ENCODE peak calls at places on chromosomes 2 and 18, in five cellular contexts. One of them, this sample, is unnamed.

GRCh38 chr2:29123584-29124349 is 8.6 kb downstream of the CLIP4 start:
- DNase-seq in prostate gland: no peak
- DNase-seq in NAMALWA: no peak
- DNase-seq in AG09309: peak
- DNase-seq in NCI-H460: peak
- DNase-seq in this sample: no peak

GRCh38 chr2:207042841-207043240 is 103.5 kb downstream of the CPO start:
- DNase-seq in prostate gland: no peak
- DNase-seq in NAMALWA: no peak
- DNase-seq in AG09309: no peak
- DNase-seq in NCI-H460: no peak
- DNase-seq in this sample: no peak

GRCh38 chr18:3903341-3903740 is 453.4 kb downstream of the TGIF1 start:
- DNase-seq in prostate gland: no peak
- DNase-seq in NAMALWA: no peak
- DNase-seq in AG09309: peak
- DNase-seq in NCI-H460: no peak
- DNase-seq in this sample: no peak

GRCh38 chr2:50879457-50879856 is 152.5 kb downstream of the NRXN1 start:
- DNase-seq in prostate gland: no peak
- DNase-seq in NAMALWA: peak
- DNase-seq in AG09309: no peak
- DNase-seq in NCI-H460: no peak
- DNase-seq in this sample: no peak

GRCh38 chr2:108594132-108594981 is 60.1 kb downstream of the LIMS1 start:
- DNase-seq in prostate gland: no peak
- DNase-seq in NAMALWA: peak
- DNase-seq in AG09309: no peak
- DNase-seq in NCI-H460: no peak
- DNase-seq in this sample: no peak

GRCh38 chr18:25832008-25832604 is 258.3 kb downstream of the SS18 start:
- DNase-seq in prostate gland: no peak
- DNase-seq in NAMALWA: peak
- DNase-seq in AG09309: peak
- DNase-seq in NCI-H460: peak
- DNase-seq in this sample: no peak

GRCh38 chr2:25707927-25708326 is 34.5 kb upstream of the DTNB start:
- DNase-seq in prostate gland: no peak
- DNase-seq in NAMALWA: no peak
- DNase-seq in AG09309: no peak
- DNase-seq in NCI-H460: no peak
- DNase-seq in this sample: no peak

GRCh38 chr2:241953324-241953851 is 83.9 kb downstream of the RTP5 start:
- DNase-seq in prostate gland: no peak
- DNase-seq in NAMALWA: no peak
- DNase-seq in AG09309: no peak
- DNase-seq in NCI-H460: no peak
- DNase-seq in this sample: no peak

GRCh38 chr2:78407960-78408794 is 617.3 kb upstream of the REG3G start:
- DNase-seq in prostate gland: no peak
- DNase-seq in NAMALWA: no peak
- DNase-seq in AG09309: no peak
- DNase-seq in NCI-H460: no peak
- DNase-seq in this sample: no peak

GRCh38 chr2:18119883-18120282 is 241.4 kb downstream of the KCNS3 start:
- DNase-seq in prostate gland: no peak
- DNase-seq in NAMALWA: no peak
- DNase-seq in AG09309: peak
- DNase-seq in NCI-H460: no peak
- DNase-seq in this sample: no peak

GRCh38 chr18:42640160-42640559 is 475.3 kb downstream of the RIT2 start:
- DNase-seq in prostate gland: no peak
- DNase-seq in NAMALWA: no peak
- DNase-seq in AG09309: no peak
- DNase-seq in NCI-H460: no peak
- DNase-seq in this sample: no peak

GRCh38 chr18:25563816-25564370 is 211.9 kb upstream of the ZNF521 start:
- DNase-seq in prostate gland: no peak
- DNase-seq in NAMALWA: no peak
- DNase-seq in AG09309: no peak
- DNase-seq in NCI-H460: no peak
- DNase-seq in this sample: no peak

GRCh38 chr2:128602699-128603101 is 284.0 kb upstream of the HS6ST1 start:
- DNase-seq in prostate gland: no peak
- DNase-seq in NAMALWA: no peak
- DNase-seq in AG09309: no peak
- DNase-seq in NCI-H460: no peak
- DNase-seq in this sample: no peak

GRCh38 chr2:61469424-61470121 is 1.3 kb downstream of the USP34 start:
- DNase-seq in prostate gland: no peak
- DNase-seq in NAMALWA: no peak
- DNase-seq in AG09309: no peak
- DNase-seq in NCI-H460: no peak
- DNase-seq in this sample: no peak

GRCh38 chr2:188524519-188525113 is 232.9 kb downstream of the GULP1 start:
- DNase-seq in prostate gland: peak
- DNase-seq in NAMALWA: peak
- DNase-seq in AG09309: no peak
- DNase-seq in NCI-H460: peak
- DNase-seq in this sample: peak

GRCh38 chr2:128836559-128837100 is 518.0 kb upstream of the HS6ST1 start:
- DNase-seq in prostate gland: no peak
- DNase-seq in NAMALWA: no peak
- DNase-seq in AG09309: no peak
- DNase-seq in NCI-H460: no peak
- DNase-seq in this sample: no peak

GRCh38 chr2:149819356-149819957 is 231.9 kb upstream of the MMADHC start:
- DNase-seq in prostate gland: no peak
- DNase-seq in NAMALWA: no peak
- DNase-seq in AG09309: no peak
- DNase-seq in NCI-H460: no peak
- DNase-seq in this sample: no peak

GRCh38 chr2:9364791-9365497 is 58.4 kb downstream of the ITGB1BP1 start:
- DNase-seq in prostate gland: no peak
- DNase-seq in NAMALWA: no peak
- DNase-seq in AG09309: no peak
- DNase-seq in NCI-H460: no peak
- DNase-seq in this sample: no peak

GRCh38 chr2:238505892-238506280 is 79.2 kb downstream of the ASB1 start:
- DNase-seq in prostate gland: no peak
- DNase-seq in NAMALWA: no peak
- DNase-seq in AG09309: no peak
- DNase-seq in NCI-H460: no peak
- DNase-seq in this sample: no peak

GRCh38 chr2:174236429-174236828 is 11.9 kb downstream of the OLA1 start:
- DNase-seq in prostate gland: no peak
- DNase-seq in NAMALWA: no peak
- DNase-seq in AG09309: no peak
- DNase-seq in NCI-H460: no peak
- DNase-seq in this sample: no peak

GRCh38 chr2:239630618-239631286 is 229.9 kb upstream of the HDAC4 start:
- DNase-seq in prostate gland: peak
- DNase-seq in NAMALWA: no peak
- DNase-seq in AG09309: peak
- DNase-seq in NCI-H460: no peak
- DNase-seq in this sample: no peak

This sample was measured in Jurkat, Clone E6-1.